ENCODE peak calls at places on chromosomes 3 and 15, in four cellular contexts. G is SK-N-SH, C is HepG2, F is K562. S is an unnamed sample.
A peak's percentile ranks its signal among the peaks of the same experiment; 100 is the strongest.

GRCh38 chr3:30577788-30578187 is 28.6 kb upstream of the TGFBR2 start:
- DNase-seq in G (no peak), C (no peak), F (no peak), S (no peak)

GRCh38 chr3:42033741-42034140 is 57.4 kb upstream of the TRAK1 start:
- DNase-seq in G (no peak), C (no peak), F (no peak), S (no peak)

GRCh38 chr3:69032137-69032536 is 18.7 kb upstream of the EOGT start:
- DNase-seq in G (peak; percentile 47), C (no peak), F (no peak), S (no peak)

GRCh38 chr3:118884748-118885206 is 149.9 kb downstream of the IGSF11 start:
- DNase-seq in G (peak; percentile 57), C (peak; percentile 18), F (peak; percentile 32), S (no peak)

GRCh38 chr15:38474155-38474757 is 20.3 kb downstream of the FAM98B start:
- DNase-seq in G (peak; percentile 62), C (peak; percentile 63), F (peak; percentile 35), S (peak; percentile 33)

GRCh38 chr3:62670351-62670750 is 204.9 kb downstream of the CADPS start:
- DNase-seq in G (no peak), C (no peak), F (no peak), S (no peak)

GRCh38 chr3:14224895-14225294 is 46.3 kb downstream of the LSM3 start:
- DNase-seq in G (no peak), C (no peak), F (no peak), S (no peak)

GRCh38 chr15:56047354-56047753 is 53.9 kb upstream of the NEDD4 start:
- DNase-seq in G (no peak), C (no peak), F (no peak), S (no peak)

GRCh38 chr3:50503504-50503903 is at the start of gene CACNA2D2:
- DNase-seq in G (peak; percentile 96), C (no peak), F (peak; percentile 72), S (no peak)

GRCh38 chr3:166211451-166211850 is 374.2 kb upstream of the BCHE start:
- DNase-seq in G (no peak), C (no peak), F (no peak), S (no peak)

GRCh38 chr3:187922704-187923393 is 177.6 kb upstream of the BCL6 start:
- DNase-seq in G (no peak), C (no peak), F (no peak), S (no peak)

GRCh38 chr3:46690798-46691197 is 2.7 kb downstream of the ALS2CL start:
- DNase-seq in G (no peak), C (no peak), F (no peak), S (no peak)

GRCh38 chr15:42077680-42078079 is 16.7 kb downstream of the PLA2G4D start:
- DNase-seq in G (no peak), C (no peak), F (no peak), S (no peak)

GRCh38 chr3:196837819-196838420 is 29.8 kb upstream of the SENP5 start:
- DNase-seq in G (peak; percentile 70), C (peak; percentile 72), F (peak; percentile 79), S (peak; percentile 20)

GRCh38 chr3:193831495-193832455 is 238.8 kb downstream of the OPA1 start:
- DNase-seq in G (no peak), C (no peak), F (no peak), S (peak; percentile 56)

GRCh38 chr15:67641453-67641852 is 99.0 kb downstream of the MAP2K5 start:
- DNase-seq in G (no peak), C (no peak), F (no peak), S (no peak)

GRCh38 chr15:35450492-35450891 is 95.5 kb downstream of the DPH6 start:
- DNase-seq in G (no peak), C (no peak), F (no peak), S (no peak)

GRCh38 chr3:149879872-149880271 is 66.9 kb downstream of the RNF13 start:
- DNase-seq in G (peak; percentile 44), C (peak; percentile 24), F (peak; percentile 6), S (no peak)

GRCh38 chr15:78209646-78210348 is 24.6 kb downstream of the ACSBG1 start:
- DNase-seq in G (no peak), C (no peak), F (no peak), S (no peak)

GRCh38 chr3:148158210-148158609 is 539.5 kb upstream of the AGTR1 start:
- DNase-seq in G (no peak), C (no peak), F (no peak), S (no peak)

DNA sequence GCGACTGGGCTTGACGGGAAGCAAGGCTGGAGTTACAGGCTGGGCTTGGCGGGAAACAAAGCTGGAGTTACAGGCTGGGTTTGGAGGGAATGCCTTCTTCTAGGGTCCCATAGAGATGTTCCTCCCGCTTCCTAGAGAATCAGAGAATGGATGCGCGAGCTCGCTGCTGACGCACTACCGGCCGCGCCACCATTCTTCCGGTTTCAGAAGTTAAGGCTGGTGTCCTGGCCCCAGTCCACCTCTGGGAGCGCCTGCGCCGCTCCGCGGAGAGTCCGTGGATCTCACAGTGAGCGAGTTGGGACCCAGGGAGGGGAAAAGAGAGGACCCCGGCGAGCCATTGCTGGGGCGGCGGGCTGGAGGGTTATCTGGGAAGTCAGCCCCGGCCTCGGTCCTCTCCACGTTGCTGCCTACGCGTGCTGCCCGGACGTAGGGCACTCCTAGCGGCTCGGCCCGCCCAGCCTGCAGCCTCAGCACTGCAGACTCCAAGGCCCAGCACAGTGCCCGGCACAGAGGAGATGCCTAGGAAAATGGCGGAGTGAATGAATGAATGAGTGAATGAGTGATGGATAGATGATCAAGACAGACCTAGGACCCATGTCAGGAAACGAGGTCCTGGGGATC is at the start of gene ZNF502:
- DNase-seq in G (peak; percentile 91), C (no peak), F (peak; percentile 67), S (no peak)
- TF ChIP-seq JUND in G (no peak), C (no peak), F (no peak), S (no peak)

DNA sequence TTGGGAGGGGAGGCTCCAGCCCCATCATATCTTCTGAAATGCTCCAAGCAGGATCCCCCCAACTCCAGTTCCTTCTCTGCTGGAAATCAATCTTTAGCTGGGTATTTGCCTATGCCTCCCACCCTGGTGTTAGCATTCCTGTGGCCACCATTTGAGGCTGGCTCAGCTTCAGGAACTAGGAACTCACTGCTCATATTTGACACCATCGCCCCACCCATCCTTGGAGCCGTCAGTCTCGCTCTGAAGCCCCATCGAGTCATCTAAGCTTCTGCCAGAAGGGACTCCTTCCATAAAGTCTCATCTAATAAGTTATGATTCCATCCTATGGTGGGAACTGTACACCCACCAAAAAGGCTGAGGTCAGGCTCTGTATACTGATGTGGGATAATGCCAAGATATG is 26.4 kb downstream of the PRKCD start:
- DNase-seq in G (no peak), C (no peak), F (no peak), S (no peak)
- TF ChIP-seq FOXM1 in G (no peak), C (no peak), F (no peak), S (no peak)

GRCh38 chr3:134216206-134216764 is 34.4 kb downstream of the RYK start:
- DNase-seq in G (no peak), C (no peak), F (no peak), S (no peak)

GRCh38 chr3:134216851-134217250 is 33.8 kb downstream of the RYK start:
- DNase-seq in G (no peak), C (no peak), F (no peak), S (no peak)

GRCh38 chr3:134212898-134213665 is 37.6 kb downstream of the RYK start:
- DNase-seq in G (peak; percentile 58), C (peak; percentile 66), F (peak; percentile 62), S (peak; percentile 51)

GRCh38 chr3:134214239-134214638 is 36.4 kb downstream of the RYK start:
- DNase-seq in G (no peak), C (no peak), F (no peak), S (no peak)

GRCh38 chr3:134211797-134212196 is 38.9 kb downstream of the RYK start:
- DNase-seq in G (peak; percentile 43), C (peak; percentile 15), F (peak; percentile 43), S (no peak)
- TF ChIP-seq JUND in G (no peak), C (no peak), F (no peak), S (no peak)

DNA sequence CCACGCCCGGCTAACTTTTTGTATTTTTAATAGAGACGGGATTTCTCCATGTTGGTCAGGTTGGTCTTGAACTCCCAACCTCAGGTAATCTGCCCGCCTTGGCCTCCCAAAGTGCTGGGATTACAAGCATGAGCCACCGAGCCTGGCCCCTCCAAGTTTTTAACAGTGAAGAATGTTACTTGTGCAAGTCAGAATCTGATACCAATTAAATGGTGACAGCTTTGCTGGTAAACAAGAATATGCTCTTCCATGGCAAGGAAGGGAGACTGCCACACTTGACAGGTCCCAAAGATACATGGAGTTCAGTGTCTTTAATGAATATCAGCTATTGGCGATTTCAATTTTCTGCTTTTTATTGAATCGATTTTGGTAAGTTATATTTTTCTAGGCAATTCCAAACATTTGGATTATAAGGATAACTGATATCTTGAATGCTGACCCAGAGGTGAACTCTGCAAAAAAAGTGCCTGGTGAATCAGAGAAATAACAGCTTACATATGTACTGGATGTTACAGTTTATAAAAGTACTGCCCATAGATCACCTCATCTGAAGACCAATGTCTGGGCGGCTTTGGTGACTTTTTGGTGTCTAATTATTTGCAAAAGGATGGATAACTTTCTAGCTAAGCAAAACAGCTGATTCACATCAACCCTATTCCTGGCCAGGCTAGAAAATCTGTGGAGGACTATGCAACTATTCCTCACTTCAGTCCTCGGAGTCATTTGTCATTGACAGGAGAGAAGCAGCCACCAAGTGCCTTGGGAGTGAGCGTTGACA is 1.2 kb downstream of the PARP16 start:
- DNase-seq in G (no peak), C (no peak), F (no peak), S (no peak)
- TF ChIP-seq FOXM1 in G (no peak), C (no peak), F (no peak), S (no peak)

DNA sequence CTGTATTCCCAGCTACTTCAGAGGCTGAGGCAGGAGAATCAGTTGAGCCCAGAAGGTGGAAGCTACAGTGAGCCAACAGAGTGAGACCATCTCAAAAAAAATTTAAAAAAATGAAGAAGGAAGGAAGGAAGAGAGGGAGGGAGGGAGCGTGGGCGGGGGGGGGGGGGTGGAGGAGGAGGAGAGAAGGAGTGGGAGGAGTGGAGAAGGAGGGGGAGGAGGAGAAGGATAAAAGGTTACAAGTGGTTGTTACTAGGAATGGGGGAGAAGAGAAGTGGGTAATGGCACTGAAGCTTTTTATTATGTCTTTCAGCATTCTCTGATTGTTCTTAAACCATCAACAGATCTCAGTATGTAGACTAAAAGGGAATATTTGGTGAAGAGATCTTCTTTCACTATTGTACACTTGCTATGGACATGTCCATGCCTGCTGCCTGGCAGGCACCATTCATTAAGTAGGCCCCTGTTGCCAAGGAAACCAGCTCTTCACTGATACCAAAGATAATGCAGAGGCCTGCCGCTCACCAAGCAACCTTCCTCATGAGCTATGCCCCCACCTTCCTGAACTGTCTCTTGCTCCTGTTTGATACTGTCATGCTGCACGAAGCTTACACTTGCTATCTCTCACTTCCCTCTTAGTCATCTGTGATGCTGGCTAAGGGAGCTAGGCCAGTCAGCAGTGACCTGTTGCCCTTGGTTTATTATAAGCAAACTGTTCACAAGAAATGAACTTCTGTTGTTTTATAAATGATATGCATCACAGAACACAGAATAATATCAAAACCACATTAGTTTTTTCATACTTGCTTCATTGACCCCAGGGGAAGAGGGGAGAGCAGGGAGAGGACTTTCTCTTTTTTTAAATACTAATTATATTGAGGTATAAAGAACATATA is 23.1 kb downstream of the EPM2AIP1 start:
- DNase-seq in G (peak; percentile 88), C (peak; percentile 73), F (peak; percentile 94), S (peak; percentile 80)
- TF ChIP-seq JUND in G (no peak), C (no peak), F (peak; percentile 95), S (no peak)

GRCh38 chr3:186044427-186044826 is 64.5 kb downstream of the ETV5 start:
- DNase-seq in G (no peak), C (peak; percentile 84), F (no peak), S (no peak)

GRCh38 chr3:186044973-186045372 is 63.9 kb downstream of the ETV5 start:
- DNase-seq in G (no peak), C (peak; percentile 92), F (peak; percentile 19), S (no peak)

GRCh38 chr3:186046838-186047237 is 62.1 kb downstream of the ETV5 start:
- DNase-seq in G (no peak), C (no peak), F (no peak), S (no peak)

GRCh38 chr3:186042036-186042435 is 66.9 kb downstream of the ETV5 start:
- DNase-seq in G (no peak), C (no peak), F (no peak), S (no peak)

GRCh38 chr3:186042521-186043202 is 66.2 kb downstream of the ETV5 start:
- DNase-seq in G (no peak), C (no peak), F (no peak), S (no peak)
- TF ChIP-seq FOXM1 in G (no peak), C (no peak), F (no peak), S (no peak)

S was measured in GM12878.